ENCODE peak calls at places on chromosome 13, in seven cellular contexts. E is AG09319, T is ascending aorta, W is GM23338, B is stomach, I is heart left ventricle, O is nephron progenitor cell. F is an unnamed sample.

GRCh38 chr13:98390086-98390697 is 186.7 kb downstream of the STK24 start:
- DNase-seq in E (no peak), T (no peak), W (no peak), B (no peak), I (no peak), O (no peak), F (no peak)

GRCh38 chr13:57409656-57410055 is 221.9 kb upstream of the PCDH17 start:
- DNase-seq in E (no peak), T (no peak), W (no peak), B (no peak), I (no peak), O (peak), F (no peak)

GRCh38 chr13:75789451-75790197 is 153.5 kb downstream of the LMO7 start:
- DNase-seq in E (no peak), T (peak), W (no peak), B (no peak), I (peak), O (no peak), F (no peak)

GRCh38 chr13:31050486-31051400 is 111.0 kb downstream of the HSPH1 start:
- DNase-seq in E (no peak), T (peak), W (no peak), B (no peak), I (no peak), O (no peak), F (no peak)

GRCh38 chr13:65656740-65657329 is 1573.3 kb downstream of the PCDH9 start:
- DNase-seq in E (no peak), T (no peak), W (peak), B (no peak), I (no peak), O (no peak), F (no peak)

GRCh38 chr13:36108342-36108741 is 22.8 kb downstream of the DCLK1 start:
- DNase-seq in E (no peak), T (no peak), W (no peak), B (no peak), I (no peak), O (no peak), F (no peak)

GRCh38 chr13:75511226-75511625 is 26.4 kb downstream of the COMMD6 start:
- DNase-seq in E (no peak), T (no peak), W (no peak), B (no peak), I (no peak), O (no peak), F (no peak)

GRCh38 chr13:36345438-36346221 is 564 bp downstream of the SPART start:
- DNase-seq in E (peak), T (peak), W (peak), B (peak), I (peak), O (peak), F (no peak)

GRCh38 chr13:24005711-24006281 is 108.5 kb upstream of the C1QTNF9B start:
- DNase-seq in E (no peak), T (no peak), W (no peak), B (no peak), I (no peak), O (no peak), F (peak)

GRCh38 chr13:50744261-50744660 is 99.2 kb downstream of the DLEU7 start:
- DNase-seq in E (no peak), T (no peak), W (no peak), B (no peak), I (no peak), O (no peak), F (no peak)

GRCh38 chr13:111323549-111323948 is 3.1 kb downstream of the TEX29 start:
- DNase-seq in E (no peak), T (no peak), W (no peak), B (peak), I (no peak), O (no peak), F (no peak)

GRCh38 chr13:107835339-107836018 is 379.9 kb downstream of the LIG4 start:
- DNase-seq in E (no peak), T (no peak), W (no peak), B (no peak), I (no peak), O (no peak), F (no peak)

GRCh38 chr13:20461481-20461859 is 64.2 kb downstream of the CRYL1 start:
- DNase-seq in E (no peak), T (no peak), W (no peak), B (no peak), I (no peak), O (no peak), F (no peak)

GRCh38 chr13:95921485-95921884 is 131.7 kb downstream of the UGGT2 start:
- DNase-seq in E (no peak), T (no peak), W (no peak), B (no peak), I (no peak), O (no peak), F (no peak)

DNA sequence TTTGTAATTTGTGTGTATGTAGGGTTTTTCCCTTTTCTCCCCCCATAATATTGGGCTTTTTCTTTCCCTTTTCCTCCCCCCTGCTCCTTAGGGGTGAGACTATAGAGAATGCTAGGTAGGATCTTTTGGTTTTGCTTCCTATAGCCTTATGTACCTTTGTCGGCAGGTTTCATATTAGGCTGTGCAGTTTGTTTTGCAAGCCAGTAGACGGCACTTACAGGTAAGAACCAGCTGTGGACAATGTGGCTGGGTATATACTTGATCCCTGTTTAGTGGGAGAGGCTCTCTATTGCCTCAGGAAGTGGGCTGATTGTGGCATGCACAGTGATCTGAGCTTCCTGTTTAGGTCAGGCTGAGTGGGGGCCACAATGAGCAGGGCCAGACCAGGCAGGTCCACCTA is 359.2 kb upstream of the OBI1 start:
- DNase-seq in E (no peak), T (no peak), W (no peak), B (no peak), I (no peak), O (no peak), F (no peak)
- TF ChIP-seq CTCF in E (no peak), T (no peak), W (no peak), B (no peak), I (no peak), O (no peak), F (peak)

DNA sequence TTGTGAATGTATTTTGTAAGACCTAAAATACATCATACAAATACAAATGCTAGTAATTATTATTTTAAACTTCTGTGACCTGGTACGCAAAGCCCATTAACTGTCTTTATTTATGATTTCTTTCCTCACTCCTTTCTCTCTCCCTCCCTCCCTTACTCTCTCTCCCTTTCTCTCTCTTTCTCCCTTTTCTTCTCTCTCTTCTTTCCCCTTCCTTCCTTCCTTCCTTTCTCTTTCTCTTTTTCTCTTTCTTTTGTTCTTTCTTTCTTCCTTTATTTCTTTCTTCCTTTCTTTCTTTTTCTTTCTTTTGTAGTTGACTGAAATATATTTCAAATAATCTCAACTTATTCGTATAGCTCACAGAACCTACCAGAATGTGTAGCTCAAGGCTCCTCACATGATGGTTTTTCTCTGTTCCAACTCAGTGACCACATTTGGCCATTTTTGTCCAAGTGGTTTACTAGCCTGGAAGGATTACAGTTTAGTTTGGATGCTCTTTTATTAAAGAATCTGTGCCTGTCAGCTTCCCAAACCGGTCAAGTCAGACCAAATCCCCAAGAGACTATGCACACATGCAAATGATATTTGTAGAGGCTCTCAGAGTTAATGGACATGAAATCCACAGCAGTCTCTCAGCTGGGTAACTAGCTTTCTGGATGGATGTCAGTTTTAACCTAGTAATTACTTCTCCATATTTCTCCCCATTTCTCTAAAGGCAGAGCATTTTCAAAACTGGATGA is 71.7 kb downstream of the POSTN start:
- DNase-seq in E (peak), T (no peak), W (no peak), B (no peak), I (no peak), O (no peak), F (no peak)
- TF ChIP-seq CTCF in E (no peak), T (no peak), W (no peak), B (no peak), I (no peak), O (no peak), F (no peak)

GRCh38 chr13:89953581-89953980 is 1393.9 kb upstream of the MIR17HG start:
- DNase-seq in E (no peak), T (no peak), W (no peak), B (no peak), I (no peak), O (no peak), F (no peak)

GRCh38 chr13:89955773-89956172 is 1391.7 kb upstream of the MIR17HG start:
- DNase-seq in E (no peak), T (no peak), W (no peak), B (no peak), I (no peak), O (no peak), F (no peak)

GRCh38 chr13:89959074-89959473 is 1388.4 kb upstream of the MIR17HG start:
- DNase-seq in E (no peak), T (no peak), W (no peak), B (no peak), I (no peak), O (no peak), F (no peak)
- TF ChIP-seq CTCF in E (no peak), T (no peak), W (no peak), B (no peak), I (no peak), O (no peak), F (no peak)

DNA sequence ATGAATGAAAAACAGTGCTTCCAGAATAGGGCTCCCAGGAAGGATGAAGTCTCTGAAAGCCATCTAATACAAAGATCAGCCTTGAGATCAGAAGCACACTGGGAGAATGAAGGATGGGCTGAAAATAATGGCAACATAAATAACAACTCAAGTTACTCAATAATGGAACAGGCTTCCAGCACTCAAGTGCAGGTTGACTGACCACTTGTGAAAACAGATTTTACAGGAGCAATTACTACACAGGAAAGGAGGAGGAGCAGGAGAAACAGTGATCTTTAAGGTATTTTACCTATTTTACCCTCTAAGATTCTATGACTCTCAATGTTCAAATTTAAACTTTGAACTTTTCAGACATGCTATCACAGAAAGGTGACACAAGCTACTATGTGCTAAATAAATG is 106.0 kb downstream of the USP12 start:
- DNase-seq in E (no peak), T (no peak), W (no peak), B (no peak), I (no peak), O (no peak), F (no peak)
- TF ChIP-seq CTCF in E (no peak), T (no peak), W (no peak), B (no peak), I (no peak), O (no peak), F (no peak)